ENCODE peak calls at places on chromosome 1, in five cellular contexts. P is NB4, W is transverse colon, Q is ovary, C is heart left ventricle. T is an unnamed sample.

GRCh38 chr1:107405241-107405640 is 264.4 kb downstream of the NTNG1 start:
- DNase-seq in P (peak), W (no peak), Q (no peak), C (no peak), T (no peak)

GRCh38 chr1:230144010-230144614 is 77.1 kb downstream of the GALNT2 start:
- DNase-seq in P (no peak), W (no peak), Q (no peak), C (no peak), T (no peak)

GRCh38 chr1:114771992-114772391 is 8.5 kb downstream of the SIKE1 start:
- DNase-seq in P (no peak), W (no peak), Q (no peak), C (no peak), T (no peak)

GRCh38 chr1:203632941-203633340 is 6.3 kb downstream of the ATP2B4 start:
- DNase-seq in P (no peak), W (no peak), Q (no peak), C (no peak), T (peak)

GRCh38 chr1:23908453-23909341 is 4.5 kb downstream of the CNR2 start:
- DNase-seq in P (peak), W (peak), Q (no peak), C (peak), T (no peak)

GRCh38 chr1:156438278-156438987 is 62.1 kb downstream of the MEF2D start:
- DNase-seq in P (no peak), W (no peak), Q (no peak), C (no peak), T (no peak)

GRCh38 chr1:174114788-174115448 is 44.4 kb upstream of the RABGAP1L start:
- DNase-seq in P (peak), W (peak), Q (no peak), C (no peak), T (no peak)

GRCh38 chr1:225962440-225962975 is 21.5 kb upstream of the LEFTY2 start:
- DNase-seq in P (peak), W (peak), Q (no peak), C (peak), T (peak)

GRCh38 chr1:154863702-154864174 is 6.3 kb downstream of the KCNN3 start:
- DNase-seq in P (peak), W (peak), Q (no peak), C (no peak), T (no peak)

GRCh38 chr1:108828074-108828961 is 28.6 kb downstream of the AKNAD1 start:
- DNase-seq in P (peak), W (peak), Q (peak), C (peak), T (peak)

GRCh38 chr1:3462356-3463012 is 8.0 kb downstream of the ARHGEF16 start:
- DNase-seq in P (no peak), W (no peak), Q (no peak), C (peak), T (peak)

GRCh38 chr1:231194843-231195516 is 33.1 kb downstream of the TRIM67 start:
- DNase-seq in P (no peak), W (no peak), Q (no peak), C (no peak), T (no peak)

GRCh38 chr1:91766883-91767282 is 119.1 kb downstream of the TGFBR3 start:
- DNase-seq in P (no peak), W (no peak), Q (no peak), C (no peak), T (no peak)

GRCh38 chr1:89550995-89551394 is 26.4 kb downstream of the LRRC8B start:
- DNase-seq in P (no peak), W (no peak), Q (no peak), C (no peak), T (no peak)

GRCh38 chr1:1045129-1045528 is 25.2 kb downstream of the AGRN start:
- DNase-seq in P (no peak), W (no peak), Q (no peak), C (no peak), T (no peak)

GRCh38 chr1:220454155-220454777 is 73.7 kb upstream of the MARK1 start:
- DNase-seq in P (no peak), W (no peak), Q (no peak), C (no peak), T (no peak)

GRCh38 chr1:27601771-27602509 is 2.0 kb downstream of the AHDC1 start:
- DNase-seq in P (peak), W (peak), Q (peak), C (peak), T (no peak)
- TF ChIP-seq POLR2A in P (no peak), W (no peak), Q (no peak), C (no peak), T (no peak)

GRCh38 chr1:159015440-159015909 is 5.8 kb downstream of the IFI16 start:
- DNase-seq in P (peak), W (peak), Q (no peak), C (peak), T (peak)
- TF ChIP-seq POLR2A in P (no peak), W (no peak), Q (no peak), C (no peak), T (no peak)

DNA sequence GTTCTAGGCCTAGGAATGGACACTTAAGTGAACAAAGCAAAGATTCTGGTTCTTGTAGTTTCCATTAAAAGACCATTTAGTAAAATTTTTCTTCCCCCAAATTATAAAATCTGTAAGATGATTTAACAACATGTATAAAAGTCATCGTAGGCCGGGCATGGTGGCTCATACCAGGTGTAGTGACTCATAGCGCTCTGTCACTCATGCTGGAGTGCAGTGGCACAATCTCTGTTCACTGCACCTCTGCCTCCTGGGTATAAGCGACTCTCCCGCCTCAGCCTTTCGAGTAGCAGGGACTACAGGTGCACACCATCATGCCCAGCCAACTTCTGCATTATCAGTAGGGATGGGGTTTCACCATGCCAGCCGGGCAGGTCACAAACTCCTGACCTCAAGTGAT is 9.1 kb downstream of the ASPM start:
- DNase-seq in P (no peak), W (no peak), Q (no peak), C (no peak), T (no peak)
- TF ChIP-seq POLR2A in P (no peak), W (no peak), Q (no peak), C (no peak), T (no peak)

GRCh38 chr1:99685516-99686180 is 39.7 kb downstream of the PALMD start:
- DNase-seq in P (peak), W (peak), Q (peak), C (peak), T (peak)

GRCh38 chr1:99696616-99697015 is 50.7 kb downstream of the PALMD start:
- DNase-seq in P (no peak), W (no peak), Q (no peak), C (no peak), T (no peak)

DNA sequence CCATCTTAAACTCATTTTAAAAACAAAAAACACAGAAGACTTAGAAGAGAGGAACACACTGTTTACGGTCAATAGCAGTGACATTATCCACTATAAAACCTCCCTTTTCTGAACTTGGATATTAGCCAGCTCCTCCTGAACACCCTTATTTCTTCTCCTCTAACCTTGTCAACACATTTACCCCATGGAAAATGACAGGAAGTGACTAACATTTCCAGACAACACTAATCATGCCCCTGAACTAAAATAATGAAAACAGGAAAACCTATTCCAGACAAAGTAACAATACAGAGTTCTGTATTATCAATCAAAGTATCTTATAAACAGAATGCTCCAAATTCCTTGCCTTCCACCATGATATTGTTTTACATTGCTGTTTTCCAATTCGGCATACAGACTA is 45.3 kb downstream of the PALMD start:
- DNase-seq in P (no peak), W (no peak), Q (no peak), C (no peak), T (no peak)
- TF ChIP-seq POLR2A in P (no peak), W (no peak), Q (no peak), C (no peak), T (no peak)

GRCh38 chr1:101025283-101025679 is 303 bp downstream of the DPH5 start:
- DNase-seq in P (peak), W (peak), Q (no peak), C (no peak), T (no peak)
- TF ChIP-seq POLR2A in P (no peak), W (no peak), Q (no peak), C (no peak), T (no peak)

DNA sequence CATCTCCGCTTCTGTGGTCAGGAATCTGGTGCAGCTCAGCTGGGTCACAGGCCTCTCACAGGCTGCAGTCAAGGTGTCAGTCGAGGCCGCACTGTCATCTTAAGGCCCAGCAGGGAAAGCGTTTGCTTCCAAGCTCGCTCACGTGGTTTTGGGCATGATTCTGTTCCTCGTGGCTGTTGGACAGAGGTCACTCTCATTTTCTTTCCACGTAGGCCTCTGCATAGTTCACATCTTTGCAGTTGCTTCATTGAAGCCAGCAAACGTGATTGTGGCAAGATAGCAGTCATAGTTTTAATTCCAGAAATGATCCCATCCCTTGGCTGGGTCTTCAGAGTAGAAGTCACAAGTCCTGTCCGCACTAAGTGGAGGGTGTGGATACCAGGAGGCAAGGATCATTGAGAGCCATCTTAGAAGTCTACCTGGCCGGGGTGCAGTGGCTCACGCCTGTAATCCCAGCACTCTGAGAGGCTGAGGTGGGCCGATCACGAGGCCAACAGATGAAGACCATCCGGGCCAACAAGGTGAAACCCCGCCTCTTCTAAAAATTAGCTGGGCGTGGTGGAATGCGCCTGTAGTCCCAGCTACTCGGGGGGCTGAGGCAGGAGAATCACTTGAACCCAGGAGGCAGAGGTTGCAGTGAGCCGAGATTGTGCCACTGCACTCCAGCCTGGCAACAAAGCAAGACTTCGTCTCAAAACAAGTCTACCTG is 24.5 kb downstream of the NECAP2 start:
- DNase-seq in P (no peak), W (no peak), Q (no peak), C (no peak), T (no peak)
- TF ChIP-seq POLR2A in P (no peak), W (no peak), Q (no peak), C (no peak), T (no peak)